ENCODE peak calls at places on chromosomes 12 and 14, in seven cellular contexts. J is AG10803, Y is BE2C, L is lung, X is colonic mucosa, F is GM06990, W is body of pancreas. O is an unnamed sample.

GRCh38 chr14:57692671-57693070 is 173.2 kb downstream of the SLC35F4 start:
- DNase-seq in J (peak; percentile 72), Y (no peak), L (no peak), X (no peak), F (no peak), W (no peak), O (peak; percentile 4)

GRCh38 chr12:121958521-121959240 is 40.3 kb downstream of the CFAP251 start:
- DNase-seq in J (peak; percentile 27), Y (no peak), L (no peak), X (no peak), F (no peak), W (no peak), O (no peak)

GRCh38 chr12:46386360-46386867 is 13.8 kb upstream of the SLC38A2 start:
- DNase-seq in J (peak; percentile 97), Y (no peak), L (no peak), X (no peak), F (peak; percentile 44), W (no peak), O (no peak)

GRCh38 chr12:113259499-113259953 is 38.3 kb downstream of the TPCN1 start:
- DNase-seq in J (peak; percentile 74), Y (peak; percentile 86), L (peak; percentile 53), X (peak; percentile 72), F (no peak), W (peak; percentile 82), O (no peak)

GRCh38 chr12:70178038-70178437 is 65.2 kb upstream of the CNOT2 start:
- DNase-seq in J (peak; percentile 60), Y (no peak), L (no peak), X (no peak), F (no peak), W (no peak), O (no peak)

GRCh38 chr14:91253795-91254323 is 9.4 kb upstream of the GPR68 start:
- DNase-seq in J (no peak), Y (peak; percentile 38), L (no peak), X (no peak), F (no peak), W (no peak), O (no peak)

GRCh38 chr12:107801150-107801549 is 26.6 kb downstream of the ASCL4 start:
- DNase-seq in J (peak; percentile 16), Y (no peak), L (no peak), X (no peak), F (no peak), W (no peak), O (no peak)

GRCh38 chr14:81453166-81453766 is 53.1 kb upstream of the STON2 start:
- DNase-seq in J (peak; percentile 53), Y (peak; percentile 68), L (peak; percentile 52), X (peak; percentile 79), F (no peak), W (peak; percentile 70), O (peak; percentile 64)

GRCh38 chr14:24999157-24999556 is 50.8 kb downstream of the STXBP6 start:
- DNase-seq in J (no peak), Y (no peak), L (no peak), X (no peak), F (no peak), W (no peak), O (no peak)

GRCh38 chr12:42631507-42631906 is 42.0 kb upstream of the PRICKLE1 start:
- DNase-seq in J (no peak), Y (no peak), L (no peak), X (no peak), F (no peak), W (no peak), O (no peak)

GRCh38 chr14:105249175-105250007 is 1.1 kb downstream of the BTBD6 start:
- DNase-seq in J (peak; percentile 21), Y (peak; percentile 38), L (no peak), X (peak; percentile 34), F (no peak), W (no peak), O (peak; percentile 16)

GRCh38 chr12:79934309-79935020 is 432 bp downstream of the PPP1R12A start:
- DNase-seq in J (peak; percentile 34), Y (peak; percentile 50), L (peak; percentile 51), X (peak; percentile 51), F (no peak), W (no peak), O (peak; percentile 44)

GRCh38 chr14:100834441-100835277 is 8.7 kb downstream of the MEG3 start:
- DNase-seq in J (no peak), Y (no peak), L (no peak), X (no peak), F (no peak), W (no peak), O (no peak)

GRCh38 chr12:26736563-26737486 is 96.2 kb downstream of the ITPR2 start:
- DNase-seq in J (no peak), Y (no peak), L (no peak), X (no peak), F (no peak), W (peak; percentile 40), O (no peak)

GRCh38 chr12:57764662-57765002 is 2.2 kb downstream of the CYP27B1 start:
- DNase-seq in J (no peak), Y (no peak), L (no peak), X (peak; percentile 50), F (no peak), W (peak; percentile 82), O (peak; percentile 32)

GRCh38 chr12:171743-172705 is 41.9 kb downstream of the SLC6A12 start:
- DNase-seq in J (no peak), Y (peak; percentile 52), L (no peak), X (peak; percentile 57), F (no peak), W (no peak), O (no peak)

GRCh38 chr12:22821985-22822384 is 197.0 kb downstream of the ETNK1 start:
- DNase-seq in J (no peak), Y (no peak), L (no peak), X (no peak), F (no peak), W (no peak), O (no peak)

GRCh38 chr12:119006749-119007148 is 25.4 kb downstream of the SRRM4 start:
- DNase-seq in J (no peak), Y (peak; percentile 89), L (no peak), X (no peak), F (no peak), W (no peak), O (no peak)

GRCh38 chr12:112153181-112153899 is 28.0 kb downstream of the TRAFD1 start:
- DNase-seq in J (no peak), Y (no peak), L (no peak), X (no peak), F (no peak), W (no peak), O (no peak)
- TF ChIP-seq CTCF in J (no peak), Y (no peak), L (no peak), X (no peak), F (no peak), W (no peak), O (no peak)

DNA sequence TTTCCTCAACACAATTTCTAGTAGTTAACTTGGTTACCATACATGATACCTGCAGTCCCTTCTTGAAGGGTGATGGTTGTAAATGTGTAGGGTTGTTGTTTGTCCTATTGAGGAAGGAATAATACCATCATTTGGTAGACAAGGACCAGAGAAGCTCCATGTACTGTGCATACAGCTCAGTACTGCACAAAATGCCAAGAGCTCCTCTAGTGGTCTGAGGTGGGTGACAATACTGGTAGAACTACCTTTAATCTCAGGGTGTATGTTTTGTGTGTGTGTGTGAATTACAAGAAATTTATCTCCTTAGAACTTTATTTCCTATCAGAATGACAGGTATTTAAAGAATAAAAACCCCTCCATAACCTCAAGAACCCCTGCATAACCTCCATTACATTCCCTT is 575.3 kb downstream of the TMTC2 start:
- DNase-seq in J (no peak), Y (no peak), L (no peak), X (no peak), F (no peak), W (no peak), O (no peak)
- TF ChIP-seq CTCF in J (no peak), Y (peak; percentile 49), L (no peak), X (no peak), F (no peak), W (no peak), O (no peak)

GRCh38 chr12:111685811-111686573 is at the start of the genes ACAD10 and BRAP:
- DNase-seq in J (peak; percentile 91), Y (peak; percentile 96), L (peak; percentile 94), X (peak; percentile 97), F (peak; percentile 99), W (peak; percentile 94), O (peak; percentile 97)
- TF ChIP-seq CTCF in J (no peak), Y (no peak), L (no peak), X (no peak), F (no peak), W (no peak), O (no peak)

DNA sequence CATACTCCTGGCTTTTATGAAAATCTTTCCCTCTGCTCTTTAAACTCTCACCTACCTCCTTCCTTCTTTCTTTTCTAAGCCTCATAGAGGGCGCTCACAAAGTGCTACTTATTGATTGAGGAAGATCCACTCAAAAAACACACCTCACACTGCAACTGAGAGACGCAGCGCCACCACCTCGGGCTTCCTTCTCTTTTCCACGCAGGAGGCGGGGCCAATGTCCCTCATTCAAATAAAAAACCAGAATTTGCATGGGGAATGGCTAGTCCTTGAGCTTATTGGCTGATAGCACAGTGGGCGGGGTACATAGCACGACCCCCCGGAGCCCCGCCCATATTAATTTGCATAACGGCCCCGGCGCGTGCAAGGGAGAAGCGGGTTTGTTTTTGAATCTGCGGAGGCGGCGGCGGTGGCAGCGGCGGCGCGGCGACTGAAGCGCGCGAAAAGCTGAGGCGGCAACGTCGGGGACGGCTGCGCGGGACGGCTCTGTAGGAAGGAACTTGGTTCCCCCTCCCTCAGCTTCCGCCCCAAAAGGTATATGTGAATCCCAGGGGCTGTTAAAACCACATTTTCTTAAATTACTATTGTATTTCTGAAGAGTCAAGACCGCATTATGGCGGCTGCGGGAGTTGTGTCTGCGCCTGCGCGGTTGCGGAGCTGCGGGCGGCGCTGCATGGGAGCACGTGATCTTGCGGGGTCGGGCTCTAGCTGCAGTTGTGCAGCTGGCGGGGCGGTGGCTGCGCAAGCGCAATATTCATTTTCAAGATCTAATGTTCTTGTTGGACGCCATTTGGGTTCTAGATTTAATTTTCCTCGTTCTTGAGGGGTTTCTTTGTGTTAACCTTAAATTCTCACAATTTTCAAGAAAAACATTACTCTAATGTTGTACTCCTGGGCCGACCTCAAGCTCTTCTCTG is at the start of gene ATF7IP:
- DNase-seq in J (peak; percentile 98), Y (peak; percentile 96), L (peak; percentile 96), X (peak; percentile 96), F (peak; percentile 95), W (peak; percentile 98), O (peak; percentile 95)
- TF ChIP-seq CTCF in J (peak; percentile 46), Y (peak; percentile 36), L (peak; percentile 17), X (peak; percentile 15), F (peak; percentile 53), W (peak; percentile 37), O (no peak)

O was measured in Calu3.